ENCODE peak calls at places on chromosomes 12 and 14, in six cellular contexts. One of them, this sample, is unnamed.

GRCh38 chr14:37091651-37092050 is 80.8 kb downstream of the SLC25A21 start:
- DNase-seq in NCI-H1436: no peak
- DNase-seq in hypothalamus: no peak
- DNase-seq in tibial artery: no peak
- DNase-seq in astrocyte of the spinal cord: no peak
- DNase-seq in occipital lobe: no peak
- DNase-seq in this sample: no peak

GRCh38 chr12:31803306-31804184 is 74.7 kb upstream of the AMN1 start:
- DNase-seq in NCI-H1436: no peak
- DNase-seq in hypothalamus: no peak
- DNase-seq in tibial artery: no peak
- DNase-seq in astrocyte of the spinal cord: no peak
- DNase-seq in occipital lobe: no peak
- DNase-seq in this sample: no peak

GRCh38 chr12:51954465-51955361 is 3.2 kb downstream of the ACVR1B start:
- DNase-seq in NCI-H1436: no peak
- DNase-seq in hypothalamus: no peak
- DNase-seq in tibial artery: no peak
- DNase-seq in astrocyte of the spinal cord: no peak
- DNase-seq in occipital lobe: no peak
- DNase-seq in this sample: no peak

GRCh38 chr14:46651526-46652144 is at the start of gene RPL10L:
- DNase-seq in NCI-H1436: no peak
- DNase-seq in hypothalamus: no peak
- DNase-seq in tibial artery: no peak
- DNase-seq in astrocyte of the spinal cord: no peak
- DNase-seq in occipital lobe: no peak
- DNase-seq in this sample: no peak

GRCh38 chr12:127081058-127081457 is 1185.9 kb upstream of the TMEM132C start:
- DNase-seq in NCI-H1436: no peak
- DNase-seq in hypothalamus: no peak
- DNase-seq in tibial artery: no peak
- DNase-seq in astrocyte of the spinal cord: no peak
- DNase-seq in occipital lobe: no peak
- DNase-seq in this sample: no peak

GRCh38 chr12:49636979-49637378 is 13.6 kb downstream of the PRPF40B start:
- DNase-seq in NCI-H1436: peak; percentile 32
- DNase-seq in hypothalamus: peak; percentile 41
- DNase-seq in tibial artery: peak; percentile 51
- DNase-seq in astrocyte of the spinal cord: peak; percentile 69
- DNase-seq in occipital lobe: peak; percentile 57
- DNase-seq in this sample: peak; percentile 66

GRCh38 chr14:61051046-61051445 is 70.0 kb downstream of the SLC38A6 start:
- DNase-seq in NCI-H1436: no peak
- DNase-seq in hypothalamus: no peak
- DNase-seq in tibial artery: peak; percentile 66
- DNase-seq in astrocyte of the spinal cord: no peak
- DNase-seq in occipital lobe: no peak
- DNase-seq in this sample: peak; percentile 26

GRCh38 chr12:104958946-104959841 is 1.1 kb upstream of the SLC41A2 start:
- DNase-seq in NCI-H1436: no peak
- DNase-seq in hypothalamus: no peak
- DNase-seq in tibial artery: no peak
- DNase-seq in astrocyte of the spinal cord: peak; percentile 56
- DNase-seq in occipital lobe: no peak
- DNase-seq in this sample: no peak

GRCh38 chr12:110005319-110005973 is 6.2 kb downstream of the ANKRD13A start:
- DNase-seq in NCI-H1436: no peak
- DNase-seq in hypothalamus: no peak
- DNase-seq in tibial artery: no peak
- DNase-seq in astrocyte of the spinal cord: no peak
- DNase-seq in occipital lobe: no peak
- DNase-seq in this sample: no peak

GRCh38 chr12:104121001-104121400 is 17.0 kb downstream of the NFYB start:
- DNase-seq in NCI-H1436: no peak
- DNase-seq in hypothalamus: no peak
- DNase-seq in tibial artery: no peak
- DNase-seq in astrocyte of the spinal cord: peak; percentile 22
- DNase-seq in occipital lobe: no peak
- DNase-seq in this sample: no peak

GRCh38 chr12:122121341-122122192 is 43.0 kb downstream of the MLXIP start:
- DNase-seq in NCI-H1436: no peak
- DNase-seq in hypothalamus: no peak
- DNase-seq in tibial artery: no peak
- DNase-seq in astrocyte of the spinal cord: no peak
- DNase-seq in occipital lobe: no peak
- DNase-seq in this sample: no peak

GRCh38 chr14:22846811-22847307 is 10.5 kb downstream of the MMP14 start:
- DNase-seq in NCI-H1436: no peak
- DNase-seq in hypothalamus: no peak
- DNase-seq in tibial artery: no peak
- DNase-seq in astrocyte of the spinal cord: no peak
- DNase-seq in occipital lobe: no peak
- DNase-seq in this sample: no peak

GRCh38 chr12:111201036-111201435 is 167.9 kb downstream of the PHETA1 start:
- DNase-seq in NCI-H1436: peak; percentile 21
- DNase-seq in hypothalamus: no peak
- DNase-seq in tibial artery: no peak
- DNase-seq in astrocyte of the spinal cord: no peak
- DNase-seq in occipital lobe: no peak
- DNase-seq in this sample: no peak

GRCh38 chr14:94769413-94770250 is at the start of gene GSC:
- DNase-seq in NCI-H1436: no peak
- DNase-seq in hypothalamus: no peak
- DNase-seq in tibial artery: no peak
- DNase-seq in astrocyte of the spinal cord: peak; percentile 37
- DNase-seq in occipital lobe: no peak
- DNase-seq in this sample: peak; percentile 42

GRCh38 chr14:102759416-102759815 is 17.8 kb upstream of the TRAF3 start:
- DNase-seq in NCI-H1436: peak; percentile 25
- DNase-seq in hypothalamus: no peak
- DNase-seq in tibial artery: no peak
- DNase-seq in astrocyte of the spinal cord: no peak
- DNase-seq in occipital lobe: no peak
- DNase-seq in this sample: no peak

GRCh38 chr14:95519699-95520098 is 3.2 kb upstream of the SYNE3 start:
- DNase-seq in NCI-H1436: no peak
- DNase-seq in hypothalamus: no peak
- DNase-seq in tibial artery: peak; percentile 91
- DNase-seq in astrocyte of the spinal cord: peak; percentile 81
- DNase-seq in occipital lobe: peak; percentile 37
- DNase-seq in this sample: peak; percentile 62

GRCh38 chr12:75478395-75478794 is 2.2 kb upstream of the GLIPR1 start:
- DNase-seq in NCI-H1436: no peak
- DNase-seq in hypothalamus: no peak
- DNase-seq in tibial artery: no peak
- DNase-seq in astrocyte of the spinal cord: peak; percentile 46
- DNase-seq in occipital lobe: no peak
- DNase-seq in this sample: no peak

GRCh38 chr12:54019924-54020586 is 8.2 kb upstream of the HOXC6 start:
- DNase-seq in NCI-H1436: no peak
- DNase-seq in hypothalamus: no peak
- DNase-seq in tibial artery: no peak
- DNase-seq in astrocyte of the spinal cord: no peak
- DNase-seq in occipital lobe: no peak
- DNase-seq in this sample: no peak

GRCh38 chr12:22797686-22798085 is 172.7 kb downstream of the ETNK1 start:
- DNase-seq in NCI-H1436: no peak
- DNase-seq in hypothalamus: no peak
- DNase-seq in tibial artery: no peak
- DNase-seq in astrocyte of the spinal cord: no peak
- DNase-seq in occipital lobe: no peak
- DNase-seq in this sample: no peak

GRCh38 chr12:102423447-102423846 is 56.9 kb downstream of the IGF1 start:
- DNase-seq in NCI-H1436: no peak
- DNase-seq in hypothalamus: no peak
- DNase-seq in tibial artery: no peak
- DNase-seq in astrocyte of the spinal cord: peak; percentile 2
- DNase-seq in occipital lobe: no peak
- DNase-seq in this sample: no peak